ENCODE peak calls at places on chromosomes 12 and 14, in six cellular contexts. X, O, Q, Z, P and T are unnamed samples.

GRCh38 chr12:48265792-48266191 is 62.7 kb upstream of the OR10AD1 start:
- DNase-seq in X (no peak), P (no peak), Z (no peak), Q (no peak), O (no peak), T (no peak)

GRCh38 chr12:48696626-48697025 is 14.6 kb upstream of the KANSL2 start:
- DNase-seq in Z (no peak), Q (no peak), X (no peak), O (no peak), P (no peak), T (no peak)

GRCh38 chr14:80213602-80214001 is 2.3 kb upstream of the DIO2 start:
- DNase-seq in P (peak), Z (peak), O (peak), Q (peak), X (no peak), T (peak)

GRCh38 chr14:89540009-89540829 is 123.2 kb upstream of the FOXN3 start:
- DNase-seq in Q (no peak), P (no peak), O (no peak), Z (no peak), X (no peak), T (no peak)

GRCh38 chr14:100263141-100263540 is 24.2 kb downstream of the YY1 start:
- DNase-seq in X (no peak), O (no peak), Z (no peak), P (no peak), Q (no peak), T (no peak)

GRCh38 chr12:131096681-131097181 is 143.0 kb downstream of the ADGRD1 start:
- DNase-seq in Q (peak), X (peak), Z (no peak), P (no peak), O (no peak), T (no peak)

GRCh38 chr12:10067942-10068341 is 30.8 kb downstream of the CLEC1A start:
- DNase-seq in X (no peak), P (no peak), Q (no peak), Z (no peak), O (no peak), T (peak)

GRCh38 chr14:64951724-64952123 is 9.2 kb upstream of the GPX2 start:
- DNase-seq in Z (no peak), X (no peak), Q (no peak), P (no peak), O (no peak), T (no peak)

GRCh38 chr12:112294793-112295192 is 87.4 kb downstream of the HECTD4 start:
- DNase-seq in O (no peak), Q (no peak), P (peak), X (no peak), Z (peak), T (no peak)

GRCh38 chr14:22190411-22191191 is 398.4 kb downstream of the DAD1 start:
- DNase-seq in O (no peak), X (no peak), Z (no peak), P (no peak), Q (no peak), T (no peak)

GRCh38 chr12:53115891-53116675 is 12.8 kb downstream of the SOAT2 start:
- DNase-seq in Z (no peak), X (no peak), P (no peak), O (no peak), Q (no peak), T (no peak)